ENCODE peak calls at places on chromosomes 11 and 22, in five cellular contexts. One of them, this sample, is unnamed.

GRCh38 chr11:13826505-13827278 is 135.8 kb upstream of the SPON1 start:
- DNase-seq in K562: peak
- DNase-seq in HepG2: no peak
- DNase-seq in H1: no peak
- DNase-seq in GM12878: no peak
- DNase-seq in this sample: no peak

GRCh38 chr11:44858796-44859527 is 91.7 kb downstream of the TP53I11 start:
- DNase-seq in K562: no peak
- DNase-seq in HepG2: no peak
- DNase-seq in H1: no peak
- DNase-seq in GM12878: no peak
- DNase-seq in this sample: no peak

GRCh38 chr11:122673706-122674105 is 18.2 kb downstream of the UBASH3B start:
- DNase-seq in K562: no peak
- DNase-seq in HepG2: no peak
- DNase-seq in H1: no peak
- DNase-seq in GM12878: no peak
- DNase-seq in this sample: no peak

GRCh38 chr22:47231759-47232158 is 469.3 kb downstream of the TBC1D22A start:
- DNase-seq in K562: no peak
- DNase-seq in HepG2: no peak
- DNase-seq in H1: no peak
- DNase-seq in GM12878: no peak
- DNase-seq in this sample: no peak

GRCh38 chr11:73318501-73319011 is 10.5 kb downstream of the ARHGEF17 start:
- DNase-seq in K562: no peak
- DNase-seq in HepG2: no peak
- DNase-seq in H1: no peak
- DNase-seq in GM12878: no peak
- DNase-seq in this sample: no peak

GRCh38 chr22:40345271-40345670 is 1.0 kb upstream of the ADSL start:
- DNase-seq in K562: no peak
- DNase-seq in HepG2: no peak
- DNase-seq in H1: no peak
- DNase-seq in GM12878: no peak
- DNase-seq in this sample: no peak

GRCh38 chr11:35029979-35030378 is 109.0 kb upstream of the CD44 start:
- DNase-seq in K562: peak
- DNase-seq in HepG2: no peak
- DNase-seq in H1: no peak
- DNase-seq in GM12878: peak
- DNase-seq in this sample: no peak

GRCh38 chr11:96257036-96257435 is 86.0 kb downstream of the MAML2 start:
- DNase-seq in K562: no peak
- DNase-seq in HepG2: no peak
- DNase-seq in H1: no peak
- DNase-seq in GM12878: no peak
- DNase-seq in this sample: no peak

GRCh38 chr11:36475192-36475591 is 34.9 kb downstream of the TRAF6 start:
- DNase-seq in K562: no peak
- DNase-seq in HepG2: no peak
- DNase-seq in H1: no peak
- DNase-seq in GM12878: no peak
- DNase-seq in this sample: no peak

GRCh38 chr11:60625262-60625661 is 74.2 kb upstream of the MS4A8 start:
- DNase-seq in K562: no peak
- DNase-seq in HepG2: peak
- DNase-seq in H1: no peak
- DNase-seq in GM12878: no peak
- DNase-seq in this sample: peak

GRCh38 chr11:122897606-122898210 is 15.1 kb downstream of the JHY start:
- DNase-seq in K562: no peak
- DNase-seq in HepG2: no peak
- DNase-seq in H1: no peak
- DNase-seq in GM12878: no peak
- DNase-seq in this sample: no peak

GRCh38 chr11:8988329-8989234 is 15.2 kb downstream of the NRIP3 start:
- DNase-seq in K562: peak
- DNase-seq in HepG2: no peak
- DNase-seq in H1: no peak
- DNase-seq in GM12878: no peak
- DNase-seq in this sample: no peak

GRCh38 chr11:63535734-63536133 is 874 bp upstream of the PLAAT4 start:
- DNase-seq in K562: no peak
- DNase-seq in HepG2: no peak
- DNase-seq in H1: no peak
- DNase-seq in GM12878: no peak
- DNase-seq in this sample: no peak

GRCh38 chr11:65862941-65863888 is 3.0 kb downstream of the MUS81 start:
- DNase-seq in K562: no peak
- DNase-seq in HepG2: no peak
- DNase-seq in H1: no peak
- DNase-seq in GM12878: no peak
- DNase-seq in this sample: no peak

GRCh38 chr11:1834791-1835670 is at the start of gene SYT8:
- DNase-seq in K562: no peak
- DNase-seq in HepG2: no peak
- DNase-seq in H1: no peak
- DNase-seq in GM12878: no peak
- DNase-seq in this sample: no peak

GRCh38 chr11:63592975-63593395 is 21.2 kb downstream of the PLAAT3 start:
- DNase-seq in K562: peak
- DNase-seq in HepG2: no peak
- DNase-seq in H1: peak
- DNase-seq in GM12878: no peak
- DNase-seq in this sample: no peak

GRCh38 chr11:35629914-35630313 is 11.7 kb downstream of the FJX1 start:
- DNase-seq in K562: no peak
- DNase-seq in HepG2: peak
- DNase-seq in H1: no peak
- DNase-seq in GM12878: no peak
- DNase-seq in this sample: peak

GRCh38 chr11:64183890-64184289 is 2.1 kb upstream of the STIP1 start:
- DNase-seq in K562: no peak
- DNase-seq in HepG2: no peak
- DNase-seq in H1: no peak
- DNase-seq in GM12878: no peak
- DNase-seq in this sample: no peak

GRCh38 chr11:8015753-8016239 is 28.7 kb downstream of the EIF3F start:
- DNase-seq in K562: no peak
- DNase-seq in HepG2: no peak
- DNase-seq in H1: peak
- DNase-seq in GM12878: no peak
- DNase-seq in this sample: no peak

GRCh38 chr11:820655-821512 is 2.2 kb downstream of the PNPLA2 start:
- DNase-seq in K562: no peak
- DNase-seq in HepG2: peak
- DNase-seq in H1: no peak
- DNase-seq in GM12878: no peak
- DNase-seq in this sample: no peak

GRCh38 chr11:43580735-43581369 is 99.7 kb upstream of the HSD17B12 start:
- DNase-seq in K562: peak
- DNase-seq in HepG2: no peak
- DNase-seq in H1: peak
- DNase-seq in GM12878: no peak
- DNase-seq in this sample: no peak

GRCh38 chr11:3230636-3231549 is 1.3 kb downstream of the MRGPRE start:
- DNase-seq in K562: no peak
- DNase-seq in HepG2: no peak
- DNase-seq in H1: no peak
- DNase-seq in GM12878: no peak
- DNase-seq in this sample: no peak

GRCh38 chr11:119782673-119783072 is 53.7 kb upstream of the NECTIN1 start:
- DNase-seq in K562: no peak
- DNase-seq in HepG2: no peak
- DNase-seq in H1: no peak
- DNase-seq in GM12878: no peak
- DNase-seq in this sample: no peak

GRCh38 chr11:27201454-27202302 is 161.1 kb downstream of the BBOX1 start:
- DNase-seq in K562: peak
- DNase-seq in HepG2: peak
- DNase-seq in H1: no peak
- DNase-seq in GM12878: no peak
- DNase-seq in this sample: no peak

GRCh38 chr11:104581246-104581980 is 316.8 kb downstream of the CASP12 start:
- DNase-seq in K562: no peak
- DNase-seq in HepG2: no peak
- DNase-seq in H1: no peak
- DNase-seq in GM12878: no peak
- DNase-seq in this sample: no peak

GRCh38 chr11:39975091-39975490 is 1484.4 kb downstream of the LRRC4C start:
- DNase-seq in K562: no peak
- DNase-seq in HepG2: no peak
- DNase-seq in H1: no peak
- DNase-seq in GM12878: no peak
- DNase-seq in this sample: no peak

GRCh38 chr22:37082251-37082650 is 27.3 kb downstream of the TMPRSS6 start:
- DNase-seq in K562: no peak
- DNase-seq in HepG2: no peak
- DNase-seq in H1: no peak
- DNase-seq in GM12878: no peak
- DNase-seq in this sample: no peak

GRCh38 chr11:80899381-80899780 is 1458.6 kb upstream of the TENM4 start:
- DNase-seq in K562: no peak
- DNase-seq in HepG2: no peak
- DNase-seq in H1: no peak
- DNase-seq in GM12878: no peak
- DNase-seq in this sample: no peak

GRCh38 chr11:119759324-119759723 is 30.3 kb upstream of the NECTIN1 start:
- DNase-seq in K562: peak
- DNase-seq in HepG2: no peak
- DNase-seq in H1: no peak
- DNase-seq in GM12878: no peak
- DNase-seq in this sample: peak

GRCh38 chr22:46044718-46045458 is 67.9 kb upstream of the WNT7B start:
- DNase-seq in K562: no peak
- DNase-seq in HepG2: no peak
- DNase-seq in H1: peak
- DNase-seq in GM12878: no peak
- DNase-seq in this sample: no peak

GRCh38 chr11:72588656-72589410 is 85.4 kb downstream of the PDE2A start:
- DNase-seq in K562: no peak
- DNase-seq in HepG2: no peak
- DNase-seq in H1: no peak
- DNase-seq in GM12878: no peak
- DNase-seq in this sample: no peak

GRCh38 chr22:45127866-45128265 is 35.9 kb upstream of the NUP50 start:
- DNase-seq in K562: no peak
- DNase-seq in HepG2: no peak
- DNase-seq in H1: no peak
- DNase-seq in GM12878: no peak
- DNase-seq in this sample: no peak

GRCh38 chr22:24137595-24137994 is 43.7 kb upstream of the SUSD2 start:
- DNase-seq in K562: no peak
- DNase-seq in HepG2: no peak
- DNase-seq in H1: no peak
- DNase-seq in GM12878: no peak
- DNase-seq in this sample: no peak
- TF ChIP-seq JUND in K562: no peak
- TF ChIP-seq JUND in HepG2: no peak
- TF ChIP-seq JUND in H1: no peak
- TF ChIP-seq JUND in GM12878: no peak
- TF ChIP-seq JUND in this sample: no peak

DNA sequence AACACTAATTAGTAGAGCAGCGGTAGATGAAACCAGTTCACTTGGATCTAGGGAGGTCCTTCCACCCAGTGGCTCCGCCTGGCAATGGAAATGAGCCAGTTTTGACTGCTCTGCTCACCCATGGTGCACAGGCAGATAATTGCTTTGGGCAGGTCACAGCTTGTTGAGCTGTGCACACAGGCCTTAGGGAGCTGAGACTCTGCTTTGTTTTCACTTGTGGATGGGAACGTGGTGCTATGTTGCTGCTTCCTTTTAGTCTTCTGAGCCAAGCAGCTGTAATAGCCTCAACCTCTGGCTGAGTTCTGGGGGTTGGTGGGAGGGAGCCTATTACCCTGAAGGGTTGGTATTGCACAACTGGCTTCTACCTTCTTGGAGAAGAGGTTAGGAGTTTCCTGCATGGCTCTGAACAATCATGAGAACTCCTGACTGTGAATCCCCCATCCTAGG is 262.3 kb upstream of the MTNR1B start:
- DNase-seq in K562: no peak
- DNase-seq in HepG2: no peak
- DNase-seq in H1: no peak
- DNase-seq in GM12878: no peak
- DNase-seq in this sample: no peak
- TF ChIP-seq ATF3 in K562: no peak
- TF ChIP-seq ATF3 in HepG2: no peak
- TF ChIP-seq ATF3 in H1: no peak
- TF ChIP-seq ATF3 in GM12878: no peak
- TF ChIP-seq ATF3 in this sample: no peak

DNA sequence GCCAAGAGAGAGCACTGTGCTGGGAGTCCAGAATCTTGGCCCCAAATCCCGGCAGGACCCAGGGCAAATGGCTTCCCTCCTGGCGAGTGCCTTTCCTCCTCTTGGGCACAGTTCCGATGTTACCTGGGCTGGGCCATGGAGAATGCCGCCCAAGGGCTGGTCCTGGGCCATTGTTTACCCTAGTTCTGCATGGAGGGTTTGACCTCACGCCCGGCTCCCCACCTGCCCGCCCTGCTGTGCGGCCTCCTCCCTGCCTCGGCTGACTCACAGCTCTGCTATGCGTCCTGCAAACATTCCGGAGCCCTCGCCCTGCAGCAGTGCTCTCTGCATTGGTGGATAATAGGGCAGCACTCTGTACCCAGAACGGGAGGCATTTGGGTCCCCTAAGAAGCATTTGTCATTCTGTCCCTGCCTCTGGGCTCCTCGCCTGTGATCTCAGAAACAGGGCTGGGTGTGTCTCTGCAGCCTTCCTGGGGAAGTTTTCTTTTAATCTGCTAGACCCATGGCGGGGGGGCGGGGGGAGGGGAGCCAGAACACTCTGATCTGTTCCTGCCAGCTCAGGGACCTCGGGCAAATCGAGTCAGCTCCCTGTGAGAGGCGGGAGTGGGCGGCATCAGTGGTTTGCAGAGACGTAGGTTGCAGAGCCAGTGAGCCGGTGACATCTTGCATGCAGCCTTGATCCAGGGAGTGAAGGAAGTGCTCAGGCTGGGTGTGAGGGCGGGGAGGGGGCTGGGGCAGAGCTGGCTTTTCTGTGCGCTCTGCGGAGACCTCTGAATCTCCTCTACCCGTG is 32.9 kb upstream of the SMIM38 start:
- DNase-seq in K562: peak
- DNase-seq in HepG2: peak
- DNase-seq in H1: peak
- DNase-seq in GM12878: no peak
- DNase-seq in this sample: peak
- TF ChIP-seq RAD21 in K562: no peak
- TF ChIP-seq RAD21 in HepG2: no peak
- TF ChIP-seq RAD21 in H1: no peak
- TF ChIP-seq RAD21 in GM12878: no peak
- TF ChIP-seq RAD21 in this sample: no peak

DNA sequence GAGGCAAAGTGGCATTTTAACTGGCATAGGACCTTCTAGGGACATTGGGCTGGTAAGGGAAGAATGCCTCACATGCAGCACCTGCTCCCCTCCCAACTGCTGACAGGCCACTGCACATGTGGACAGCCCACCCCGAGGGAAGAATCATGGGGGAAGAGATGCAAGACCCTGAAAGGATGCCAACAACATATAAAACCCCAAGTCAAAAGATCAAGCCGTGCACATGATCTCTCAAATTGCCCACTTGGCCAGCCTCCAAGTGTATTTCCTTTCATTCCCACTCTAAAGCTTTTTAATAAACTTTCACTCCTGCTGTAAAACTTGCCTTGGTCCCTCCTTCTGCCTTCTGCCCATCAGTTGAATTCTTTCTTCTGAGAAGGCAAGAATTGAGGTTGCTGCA is 947.8 kb upstream of the CCDC90B start:
- DNase-seq in K562: no peak
- DNase-seq in HepG2: no peak
- DNase-seq in H1: no peak
- DNase-seq in GM12878: no peak
- DNase-seq in this sample: no peak
- TF ChIP-seq JUND in K562: no peak
- TF ChIP-seq JUND in HepG2: no peak
- TF ChIP-seq JUND in H1: no peak
- TF ChIP-seq JUND in GM12878: no peak
- TF ChIP-seq JUND in this sample: no peak

This sample was measured in HCT116.